ENCODE peak calls at places on chromosomes 5 and 9, in five cellular contexts. R is brain microvascular endothelial cell, M is NCI-H1092, Q is KBM-7, B is GM13977. V is an unnamed sample.

GRCh38 chr9:93531374-93531773 is 45.0 kb upstream of the PHF2 start:
- DNase-seq in Q (no peak), R (no peak), B (no peak), M (no peak), V (no peak)

GRCh38 chr5:43039468-43040286 is 442 bp downstream of the ANXA2R start:
- DNase-seq in Q (peak), R (peak), M (peak), B (no peak), V (peak)

GRCh38 chr5:100731768-100732167 is 171.3 kb downstream of the ST8SIA4 start:
- DNase-seq in B (peak), M (no peak), R (no peak), Q (peak), V (peak)

GRCh38 chr5:143741418-143741817 is 70.5 kb upstream of the HMHB1 start:
- DNase-seq in M (no peak), R (no peak), Q (peak), B (no peak), V (peak)

GRCh38 chr5:40784027-40784653 is 14.0 kb downstream of the PRKAA1 start:
- DNase-seq in Q (no peak), M (no peak), R (no peak), B (no peak), V (no peak)

GRCh38 chr9:19174127-19174921 is 47.0 kb upstream of the PLIN2 start:
- DNase-seq in M (peak), R (peak), B (peak), Q (peak), V (peak)

GRCh38 chr9:121686930-121687541 is 35.6 kb downstream of the DAB2IP start:
- DNase-seq in R (peak), B (peak), M (peak), Q (peak), V (peak)

GRCh38 chr9:137205126-137206069 is at the start of the genes NDOR1 and TMEM203:
- DNase-seq in M (peak), R (peak), B (peak), Q (peak), V (peak)

GRCh38 chr9:22169243-22169642 is 160.1 kb upstream of the CDKN2B start:
- DNase-seq in M (no peak), R (peak), Q (no peak), B (no peak), V (peak)